ENCODE peak calls at places on chromosomes 11 and 22, in six cellular contexts. One of them, this sample, is unnamed.

GRCh38 chr11:62925745-62926668 is 4.8 kb upstream of the CHRM1 start:
- DNase-seq in IMR-90: no peak
- DNase-seq in K562: no peak
- DNase-seq in A549: no peak
- DNase-seq in HepG2: no peak
- DNase-seq in GM12878: no peak
- DNase-seq in this sample: no peak

GRCh38 chr11:88555018-88555828 is 217.7 kb upstream of the CTSC start:
- DNase-seq in IMR-90: peak
- DNase-seq in K562: no peak
- DNase-seq in A549: peak
- DNase-seq in HepG2: no peak
- DNase-seq in GM12878: no peak
- DNase-seq in this sample: no peak

GRCh38 chr11:46982797-46983452 is 46.4 kb downstream of the CSTPP1 start:
- DNase-seq in IMR-90: no peak
- DNase-seq in K562: no peak
- DNase-seq in A549: no peak
- DNase-seq in HepG2: no peak
- DNase-seq in GM12878: no peak
- DNase-seq in this sample: no peak

GRCh38 chr11:95849087-95849825 is 59.0 kb downstream of the CEP57 start:
- DNase-seq in IMR-90: peak
- DNase-seq in K562: peak
- DNase-seq in A549: peak
- DNase-seq in HepG2: peak
- DNase-seq in GM12878: no peak
- DNase-seq in this sample: peak

GRCh38 chr11:69819109-69819490 is at the start of gene FGF3:
- DNase-seq in IMR-90: no peak
- DNase-seq in K562: no peak
- DNase-seq in A549: no peak
- DNase-seq in HepG2: no peak
- DNase-seq in GM12878: no peak
- DNase-seq in this sample: no peak

GRCh38 chr11:46348986-46349401 is 1.7 kb downstream of the DGKZ start:
- DNase-seq in IMR-90: no peak
- DNase-seq in K562: no peak
- DNase-seq in A549: no peak
- DNase-seq in HepG2: no peak
- DNase-seq in GM12878: no peak
- DNase-seq in this sample: no peak

GRCh38 chr22:43186272-43187170 is at the start of gene TTLL12:
- DNase-seq in IMR-90: peak
- DNase-seq in K562: peak
- DNase-seq in A549: peak
- DNase-seq in HepG2: no peak
- DNase-seq in GM12878: no peak
- DNase-seq in this sample: peak

GRCh38 chr11:44825058-44825795 is 98.5 kb downstream of the TSPAN18 start:
- DNase-seq in IMR-90: no peak
- DNase-seq in K562: no peak
- DNase-seq in A549: no peak
- DNase-seq in HepG2: no peak
- DNase-seq in GM12878: no peak
- DNase-seq in this sample: no peak

GRCh38 chr11:19918302-19919049 is 205.8 kb downstream of the NAV2 start:
- DNase-seq in IMR-90: no peak
- DNase-seq in K562: no peak
- DNase-seq in A549: no peak
- DNase-seq in HepG2: no peak
- DNase-seq in GM12878: no peak
- DNase-seq in this sample: no peak

GRCh38 chr22:25014896-25015755 is 62.6 kb downstream of the KIAA1671 start:
- DNase-seq in IMR-90: no peak
- DNase-seq in K562: no peak
- DNase-seq in A549: no peak
- DNase-seq in HepG2: no peak
- DNase-seq in GM12878: no peak
- DNase-seq in this sample: no peak

GRCh38 chr22:19358195-19358594 is 66.7 kb upstream of the CLTCL1 start:
- DNase-seq in IMR-90: no peak
- DNase-seq in K562: no peak
- DNase-seq in A549: no peak
- DNase-seq in HepG2: no peak
- DNase-seq in GM12878: no peak
- DNase-seq in this sample: no peak

GRCh38 chr11:125554038-125554437 is 15.2 kb upstream of the EI24 start:
- DNase-seq in IMR-90: no peak
- DNase-seq in K562: peak
- DNase-seq in A549: no peak
- DNase-seq in HepG2: peak
- DNase-seq in GM12878: no peak
- DNase-seq in this sample: no peak

GRCh38 chr11:125553357-125553756 is 15.9 kb upstream of the EI24 start:
- DNase-seq in IMR-90: no peak
- DNase-seq in K562: no peak
- DNase-seq in A549: no peak
- DNase-seq in HepG2: no peak
- DNase-seq in GM12878: no peak
- DNase-seq in this sample: peak

GRCh38 chr11:125550780-125551179 is 18.5 kb upstream of the EI24 start:
- DNase-seq in IMR-90: no peak
- DNase-seq in K562: no peak
- DNase-seq in A549: no peak
- DNase-seq in HepG2: no peak
- DNase-seq in GM12878: no peak
- DNase-seq in this sample: no peak

GRCh38 chr11:125552927-125553326 is 16.4 kb upstream of the EI24 start:
- DNase-seq in IMR-90: no peak
- DNase-seq in K562: peak
- DNase-seq in A549: no peak
- DNase-seq in HepG2: no peak
- DNase-seq in GM12878: no peak
- DNase-seq in this sample: no peak

GRCh38 chr11:125551835-125552342 is 17.4 kb upstream of the EI24 start:
- DNase-seq in IMR-90: no peak
- DNase-seq in K562: no peak
- DNase-seq in A549: no peak
- DNase-seq in HepG2: no peak
- DNase-seq in GM12878: no peak
- DNase-seq in this sample: no peak
- H3K4me2 ChIP-seq in IMR-90: no peak
- H3K4me2 ChIP-seq in K562: peak
- H3K4me2 ChIP-seq in A549: no peak
- H3K4me2 ChIP-seq in HepG2: no peak
- H3K4me2 ChIP-seq in GM12878: no peak
- H3K4me2 ChIP-seq in this sample: no peak

GRCh38 chr11:443542-444199 is 1.9 kb upstream of the ANO9 start:
- DNase-seq in IMR-90: peak
- DNase-seq in K562: no peak
- DNase-seq in A549: peak
- DNase-seq in HepG2: no peak
- DNase-seq in GM12878: no peak
- DNase-seq in this sample: no peak

GRCh38 chr11:440065-441042 is 1.5 kb downstream of the ANO9 start:
- DNase-seq in IMR-90: no peak
- DNase-seq in K562: peak
- DNase-seq in A549: peak
- DNase-seq in HepG2: peak
- DNase-seq in GM12878: no peak
- DNase-seq in this sample: peak

GRCh38 chr11:441043-441417 is 781 bp downstream of the ANO9 start:
- DNase-seq in IMR-90: no peak
- DNase-seq in K562: no peak
- DNase-seq in A549: no peak
- DNase-seq in HepG2: no peak
- DNase-seq in GM12878: no peak
- DNase-seq in this sample: peak

GRCh38 chr11:442611-443081 is 835 bp upstream of the ANO9 start:
- DNase-seq in IMR-90: no peak
- DNase-seq in K562: no peak
- DNase-seq in A549: no peak
- DNase-seq in HepG2: no peak
- DNase-seq in GM12878: no peak
- DNase-seq in this sample: peak

GRCh38 chr11:441418-442274 is at the start of gene ANO9:
- DNase-seq in IMR-90: no peak
- DNase-seq in K562: peak
- DNase-seq in A549: no peak
- DNase-seq in HepG2: peak
- DNase-seq in GM12878: no peak
- DNase-seq in this sample: peak
- TF ChIP-seq SMC3 in IMR-90: no peak
- TF ChIP-seq SMC3 in K562: no peak
- TF ChIP-seq SMC3 in A549: no peak
- TF ChIP-seq SMC3 in HepG2: no peak
- TF ChIP-seq SMC3 in GM12878: no peak
- TF ChIP-seq SMC3 in this sample: no peak

GRCh38 chr11:3126207-3126865 is 38.8 kb downstream of the OSBPL5 start:
- DNase-seq in IMR-90: no peak
- DNase-seq in K562: no peak
- DNase-seq in A549: no peak
- DNase-seq in HepG2: no peak
- DNase-seq in GM12878: no peak
- DNase-seq in this sample: no peak
- H3K4me2 ChIP-seq in IMR-90: no peak
- H3K4me2 ChIP-seq in K562: no peak
- H3K4me2 ChIP-seq in A549: no peak
- H3K4me2 ChIP-seq in HepG2: no peak
- H3K4me2 ChIP-seq in GM12878: no peak
- H3K4me2 ChIP-seq in this sample: no peak

DNA sequence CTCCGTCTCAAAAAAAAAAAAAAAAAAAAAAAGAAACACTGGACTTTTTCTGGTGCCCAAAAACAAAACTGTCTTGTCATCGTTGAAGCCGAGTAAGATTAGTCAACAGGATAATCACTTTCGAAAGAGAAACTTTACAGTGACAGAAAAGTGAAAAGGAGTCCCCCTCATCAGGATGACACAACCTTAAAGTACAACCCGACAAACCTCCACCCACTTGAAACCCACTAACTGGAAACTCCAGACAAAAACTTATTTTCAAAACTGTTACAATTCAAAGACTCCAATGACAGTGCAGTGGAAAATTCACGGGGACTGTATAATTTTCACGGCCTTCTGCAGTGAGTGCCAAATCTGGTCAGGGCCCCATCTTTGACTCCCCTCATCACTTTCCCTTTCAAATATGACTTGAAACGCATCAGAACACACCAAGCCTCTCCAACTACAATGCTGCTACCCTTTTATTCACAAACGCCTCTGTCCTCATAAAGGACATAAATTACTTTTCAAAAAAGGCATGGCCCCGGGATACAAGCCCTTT is 1.2 kb downstream of the DENND5A start:
- DNase-seq in IMR-90: peak
- DNase-seq in K562: no peak
- DNase-seq in A549: peak
- DNase-seq in HepG2: peak
- DNase-seq in GM12878: peak
- DNase-seq in this sample: peak
- TF ChIP-seq SMC3 in IMR-90: no peak
- TF ChIP-seq SMC3 in K562: no peak
- TF ChIP-seq SMC3 in A549: no peak
- TF ChIP-seq SMC3 in HepG2: no peak
- TF ChIP-seq SMC3 in GM12878: no peak
- TF ChIP-seq SMC3 in this sample: no peak